ENCODE peak calls at places on chromosome 21, in eight cellular contexts. One of them, this sample, is unnamed.

GRCh38 chr21:41750051-41750450 is 16.8 kb downstream of the RIPK4 start:
- DNase-seq in NCI-H1105 treated with DMSO at 0.1 percent for 48 hours: no peak
- DNase-seq in mesothelial cell of epicardium: no peak
- DNase-seq in RPMI8226: no peak
- DNase-seq in cardiac fibroblast: no peak
- DNase-seq in mesendoderm: no peak
- DNase-seq in CD4-positive, CD25-positive, alpha-beta regulatory T cell: no peak
- DNase-seq in fibroblast of the conjunctiva: no peak
- DNase-seq in this sample: no peak

GRCh38 chr21:41678944-41679343 is 87.9 kb downstream of the RIPK4 start:
- DNase-seq in cardiac fibroblast: peak; percentile 95
- DNase-seq in NCI-H1105 treated with DMSO at 0.1 percent for 48 hours: peak; percentile 66
- DNase-seq in fibroblast of the conjunctiva: peak; percentile 85
- DNase-seq in RPMI8226: peak; percentile 94
- DNase-seq in mesendoderm: peak; percentile 99
- DNase-seq in mesothelial cell of epicardium: peak; percentile 86
- DNase-seq in CD4-positive, CD25-positive, alpha-beta regulatory T cell: no peak
- DNase-seq in this sample: no peak

GRCh38 chr21:16002872-16003466 is 273.2 kb downstream of the USP25 start:
- DNase-seq in mesendoderm: no peak
- DNase-seq in cardiac fibroblast: peak; percentile 51
- DNase-seq in CD4-positive, CD25-positive, alpha-beta regulatory T cell: no peak
- DNase-seq in fibroblast of the conjunctiva: peak; percentile 45
- DNase-seq in RPMI8226: no peak
- DNase-seq in mesothelial cell of epicardium: no peak
- DNase-seq in NCI-H1105 treated with DMSO at 0.1 percent for 48 hours: no peak
- DNase-seq in this sample: no peak

GRCh38 chr21:28550057-28550825 is 442.4 kb downstream of the LTN1 start:
- DNase-seq in mesendoderm: no peak
- DNase-seq in cardiac fibroblast: no peak
- DNase-seq in mesothelial cell of epicardium: no peak
- DNase-seq in fibroblast of the conjunctiva: no peak
- DNase-seq in RPMI8226: no peak
- DNase-seq in NCI-H1105 treated with DMSO at 0.1 percent for 48 hours: no peak
- DNase-seq in CD4-positive, CD25-positive, alpha-beta regulatory T cell: no peak
- DNase-seq in this sample: no peak

GRCh38 chr21:45310446-45310845 is 22.8 kb upstream of the POFUT2 start:
- DNase-seq in RPMI8226: no peak
- DNase-seq in mesendoderm: no peak
- DNase-seq in NCI-H1105 treated with DMSO at 0.1 percent for 48 hours: no peak
- DNase-seq in mesothelial cell of epicardium: no peak
- DNase-seq in cardiac fibroblast: no peak
- DNase-seq in CD4-positive, CD25-positive, alpha-beta regulatory T cell: no peak
- DNase-seq in fibroblast of the conjunctiva: no peak
- DNase-seq in this sample: no peak

GRCh38 chr21:43362306-43362927 is 64.5 kb downstream of the SIK1 start:
- DNase-seq in mesothelial cell of epicardium: peak; percentile 68
- DNase-seq in RPMI8226: peak; percentile 64
- DNase-seq in NCI-H1105 treated with DMSO at 0.1 percent for 48 hours: no peak
- DNase-seq in fibroblast of the conjunctiva: no peak
- DNase-seq in mesendoderm: peak; percentile 37
- DNase-seq in cardiac fibroblast: peak; percentile 63
- DNase-seq in CD4-positive, CD25-positive, alpha-beta regulatory T cell: peak; percentile 89
- DNase-seq in this sample: peak; percentile 92

GRCh38 chr21:16193758-16194606 is 464.2 kb downstream of the USP25 start:
- DNase-seq in NCI-H1105 treated with DMSO at 0.1 percent for 48 hours: no peak
- DNase-seq in RPMI8226: peak; percentile 90
- DNase-seq in mesothelial cell of epicardium: peak; percentile 45
- DNase-seq in CD4-positive, CD25-positive, alpha-beta regulatory T cell: no peak
- DNase-seq in mesendoderm: peak; percentile 93
- DNase-seq in cardiac fibroblast: peak; percentile 84
- DNase-seq in fibroblast of the conjunctiva: peak; percentile 84
- DNase-seq in this sample: peak; percentile 6

GRCh38 chr21:42040411-42041180 is 30.4 kb upstream of the ZBTB21 start:
- DNase-seq in cardiac fibroblast: peak; percentile 95
- DNase-seq in NCI-H1105 treated with DMSO at 0.1 percent for 48 hours: no peak
- DNase-seq in mesendoderm: peak; percentile 36
- DNase-seq in RPMI8226: no peak
- DNase-seq in CD4-positive, CD25-positive, alpha-beta regulatory T cell: no peak
- DNase-seq in mesothelial cell of epicardium: no peak
- DNase-seq in fibroblast of the conjunctiva: peak; percentile 94
- DNase-seq in this sample: no peak

GRCh38 chr21:42302292-42302650 is 12.9 kb downstream of the TFF3 start:
- DNase-seq in mesothelial cell of epicardium: no peak
- DNase-seq in mesendoderm: no peak
- DNase-seq in RPMI8226: no peak
- DNase-seq in fibroblast of the conjunctiva: no peak
- DNase-seq in CD4-positive, CD25-positive, alpha-beta regulatory T cell: no peak
- DNase-seq in NCI-H1105 treated with DMSO at 0.1 percent for 48 hours: no peak
- DNase-seq in cardiac fibroblast: no peak
- DNase-seq in this sample: no peak

GRCh38 chr21:43020177-43020576 is 45.8 kb downstream of the PKNOX1 start:
- DNase-seq in fibroblast of the conjunctiva: no peak
- DNase-seq in CD4-positive, CD25-positive, alpha-beta regulatory T cell: no peak
- DNase-seq in mesothelial cell of epicardium: no peak
- DNase-seq in cardiac fibroblast: no peak
- DNase-seq in RPMI8226: no peak
- DNase-seq in mesendoderm: no peak
- DNase-seq in NCI-H1105 treated with DMSO at 0.1 percent for 48 hours: no peak
- DNase-seq in this sample: no peak

GRCh38 chr21:42761776-42762335 is 108.4 kb downstream of the PDE9A start:
- DNase-seq in mesendoderm: no peak
- DNase-seq in mesothelial cell of epicardium: no peak
- DNase-seq in NCI-H1105 treated with DMSO at 0.1 percent for 48 hours: no peak
- DNase-seq in cardiac fibroblast: no peak
- DNase-seq in CD4-positive, CD25-positive, alpha-beta regulatory T cell: no peak
- DNase-seq in RPMI8226: no peak
- DNase-seq in fibroblast of the conjunctiva: no peak
- DNase-seq in this sample: no peak

GRCh38 chr21:29175408-29176147 is 45.1 kb downstream of the MAP3K7CL start:
- DNase-seq in CD4-positive, CD25-positive, alpha-beta regulatory T cell: no peak
- DNase-seq in mesendoderm: no peak
- DNase-seq in RPMI8226: no peak
- DNase-seq in cardiac fibroblast: peak; percentile 91
- DNase-seq in mesothelial cell of epicardium: no peak
- DNase-seq in NCI-H1105 treated with DMSO at 0.1 percent for 48 hours: peak; percentile 5
- DNase-seq in fibroblast of the conjunctiva: peak; percentile 81
- DNase-seq in this sample: no peak

GRCh38 chr21:33478858-33479678 is 706 bp downstream of the TMEM50B start:
- DNase-seq in mesothelial cell of epicardium: peak; percentile 57
- DNase-seq in CD4-positive, CD25-positive, alpha-beta regulatory T cell: peak; percentile 54
- DNase-seq in NCI-H1105 treated with DMSO at 0.1 percent for 48 hours: peak; percentile 29
- DNase-seq in RPMI8226: peak; percentile 67
- DNase-seq in cardiac fibroblast: peak; percentile 32
- DNase-seq in mesendoderm: peak; percentile 44
- DNase-seq in fibroblast of the conjunctiva: no peak
- DNase-seq in this sample: peak; percentile 59

GRCh38 chr21:39874759-39875158 is 7.5 kb downstream of the PCP4 start:
- DNase-seq in CD4-positive, CD25-positive, alpha-beta regulatory T cell: no peak
- DNase-seq in fibroblast of the conjunctiva: no peak
- DNase-seq in cardiac fibroblast: no peak
- DNase-seq in NCI-H1105 treated with DMSO at 0.1 percent for 48 hours: peak; percentile 83
- DNase-seq in mesothelial cell of epicardium: no peak
- DNase-seq in RPMI8226: peak; percentile 80
- DNase-seq in mesendoderm: no peak
- DNase-seq in this sample: no peak

GRCh38 chr21:25506887-25507286 is 100.4 kb downstream of the MRPL39 start:
- DNase-seq in RPMI8226: no peak
- DNase-seq in NCI-H1105 treated with DMSO at 0.1 percent for 48 hours: peak; percentile 16
- DNase-seq in fibroblast of the conjunctiva: peak; percentile 65
- DNase-seq in mesothelial cell of epicardium: no peak
- DNase-seq in CD4-positive, CD25-positive, alpha-beta regulatory T cell: no peak
- DNase-seq in cardiac fibroblast: no peak
- DNase-seq in mesendoderm: no peak
- DNase-seq in this sample: no peak

This sample was measured in OCI-LY7.